ENCODE peak calls at places on chromosome 21, in four cellular contexts. F, D, P and Z are unnamed samples.

GRCh38 chr21:46619846-46620245 is 15.0 kb upstream of the S100B start:
- DNase-seq in P (no peak), F (no peak), D (peak), Z (peak)

GRCh38 chr21:39788383-39788782 is 43.4 kb downstream of the IGSF5 start:
- DNase-seq in P (peak), D (peak), F (peak), Z (peak)

GRCh38 chr21:27953328-27954045 is 986.6 kb upstream of the ADAMTS5 start:
- DNase-seq in P (no peak), F (no peak), D (peak), Z (peak)

GRCh38 chr21:14520535-14520934 is 25.6 kb downstream of the SAMSN1 start:
- DNase-seq in F (no peak), D (no peak), P (no peak), Z (peak)

GRCh38 chr21:44984428-44984791 is 44.6 kb downstream of the SLX9 start:
- DNase-seq in F (no peak), D (no peak), P (no peak), Z (no peak)

GRCh38 chr21:22885079-22885478 is 1886.9 kb downstream of the NCAM2 start:
- DNase-seq in D (no peak), F (peak), P (no peak), Z (no peak)

GRCh38 chr21:17585875-17586450 is 26.7 kb downstream of the BTG3 start:
- DNase-seq in D (peak), P (no peak), F (peak), Z (peak)

GRCh38 chr21:26489781-26490180 is 83.3 kb downstream of the CYYR1 start:
- DNase-seq in P (no peak), D (no peak), F (no peak), Z (no peak)

GRCh38 chr21:41653944-41654625 is 112.8 kb downstream of the RIPK4 start:
- DNase-seq in F (no peak), D (peak), P (no peak), Z (peak)

GRCh38 chr21:44552136-44552535 is 831 bp upstream of the KRTAP10-2 start:
- DNase-seq in D (no peak), F (no peak), P (no peak), Z (no peak)

GRCh38 chr21:20971296-20971921 is 26.8 kb upstream of the NCAM2 start:
- DNase-seq in F (peak), P (no peak), D (peak), Z (peak)

GRCh38 chr21:40173833-40174232 is 306.6 kb downstream of the PCP4 start:
- DNase-seq in P (no peak), F (peak), D (no peak), Z (no peak)

GRCh38 chr21:42612390-42612789 is 41.0 kb upstream of the PDE9A start:
- DNase-seq in D (no peak), F (no peak), P (no peak), Z (no peak)

GRCh38 chr21:45849651-45850050 is 131.9 kb upstream of the COL6A1 start:
- DNase-seq in D (no peak), F (no peak), P (no peak), Z (no peak)

GRCh38 chr21:17903029-17903806 is 84.1 kb upstream of the C21orf91 start:
- DNase-seq in P (no peak), F (no peak), D (peak), Z (peak)

DNA sequence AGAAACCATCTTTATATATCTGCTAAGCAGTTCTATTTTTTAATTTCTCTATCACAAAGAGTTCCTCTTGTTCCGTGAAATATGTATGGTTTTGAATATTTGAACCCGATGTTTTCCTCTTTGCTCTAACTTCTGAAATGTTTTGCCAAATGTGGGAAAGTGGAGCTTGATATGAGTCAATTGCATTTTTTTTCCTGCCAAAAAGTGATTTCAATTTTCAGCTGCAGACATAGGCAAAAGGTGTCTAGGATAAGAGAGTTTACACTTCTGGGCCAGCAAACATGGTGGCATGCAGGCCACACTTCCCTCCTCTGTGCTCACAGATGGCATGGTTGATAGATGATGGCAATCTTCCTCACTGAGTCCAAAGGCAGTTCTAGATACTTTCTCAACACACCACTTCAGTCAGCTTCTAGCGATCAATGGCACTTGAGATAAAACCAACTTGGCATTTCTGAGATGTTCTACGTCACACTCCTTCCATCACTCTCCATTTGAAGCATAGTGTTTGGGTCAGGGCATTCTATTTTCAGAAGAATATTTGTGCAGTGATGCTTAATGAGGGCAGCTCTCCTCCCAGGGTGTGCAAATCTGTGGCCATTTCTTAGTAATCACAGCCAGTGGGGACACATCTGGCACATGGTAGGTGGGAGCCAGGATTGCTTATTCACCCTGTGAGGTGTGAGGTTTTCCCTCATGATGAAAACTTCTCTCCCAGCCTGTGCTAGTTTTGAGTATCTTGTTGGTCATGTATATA is 54.4 kb upstream of the SCAF4 start:
- DNase-seq in P (no peak), F (no peak), D (no peak), Z (no peak)
- H3K4me3 ChIP-seq in P (no peak), F (no peak), D (no peak), Z (no peak)

GRCh38 chr21:31714741-31715365 is 17.1 kb downstream of the SCAF4 start:
- DNase-seq in F (no peak), D (no peak), P (no peak), Z (no peak)
- H3K4me3 ChIP-seq in F (no peak), D (no peak), P (no peak), Z (no peak)

GRCh38 chr21:32463889-32464300 is 51.4 kb downstream of the EVA1C start:
- DNase-seq in D (peak), P (no peak), F (no peak), Z (peak)
- H3K4me3 ChIP-seq in D (no peak), P (no peak), F (no peak), Z (no peak)

GRCh38 chr21:37368536-37369279 is 2.1 kb downstream of the DYRK1A start:
- DNase-seq in P (no peak), F (no peak), D (no peak), Z (peak)

GRCh38 chr21:37372127-37372731 is 5.7 kb downstream of the DYRK1A start:
- DNase-seq in P (no peak), D (no peak), F (no peak), Z (no peak)

GRCh38 chr21:37369307-37369854 is 2.8 kb downstream of the DYRK1A start:
- DNase-seq in D (no peak), F (no peak), P (no peak), Z (no peak)

GRCh38 chr21:37371041-37371397 is 4.4 kb downstream of the DYRK1A start:
- DNase-seq in P (no peak), D (no peak), F (no peak), Z (no peak)

GRCh38 chr21:37370152-37371040 is 3.8 kb downstream of the DYRK1A start:
- DNase-seq in F (no peak), D (peak), P (no peak), Z (peak)
- H3K4me3 ChIP-seq in F (peak), D (peak), P (no peak), Z (peak)